ENCODE peak calls at places on chromosomes 3 and 15, in seven cellular contexts. J, O, H, T, U, K and M are unnamed samples.

GRCh38 chr3:37999836-38000235 is 9.2 kb downstream of the VILL start:
- DNase-seq in J (no peak), O (no peak), H (no peak), T (no peak), U (no peak), K (no peak), M (no peak)

GRCh38 chr15:92809880-92810361 is 90.2 kb upstream of the CHD2 start:
- DNase-seq in J (peak; percentile 65), O (peak; percentile 68), H (no peak), T (no peak), U (peak; percentile 86), K (no peak), M (peak; percentile 65)

GRCh38 chr3:12941495-12942023 is 100.2 kb upstream of the RPL32 start:
- DNase-seq in J (no peak), O (no peak), H (no peak), T (no peak), U (no peak), K (no peak), M (no peak)

GRCh38 chr3:48564022-48564421 is 441 bp upstream of the UCN2 start:
- DNase-seq in J (peak; percentile 80), O (peak; percentile 56), H (peak; percentile 72), T (no peak), U (peak; percentile 76), K (no peak), M (peak; percentile 56)

GRCh38 chr3:103991461-103992115 is 1375.1 kb upstream of the ALCAM start:
- DNase-seq in J (peak; percentile 5), O (peak; percentile 70), H (peak; percentile 3), T (no peak), U (no peak), K (no peak), M (peak; percentile 14)

GRCh38 chr3:57421336-57421735 is 122.8 kb downstream of the DNAH12 start:
- DNase-seq in J (peak; percentile 6), O (no peak), H (no peak), T (no peak), U (no peak), K (no peak), M (no peak)

GRCh38 chr3:70360985-70361384 is 48.5 kb upstream of the MDFIC2 start:
- DNase-seq in J (peak; percentile 65), O (peak; percentile 82), H (no peak), T (no peak), U (no peak), K (no peak), M (no peak)

GRCh38 chr15:68204361-68204760 is 771 bp downstream of the CALML4 start:
- DNase-seq in J (no peak), O (no peak), H (no peak), T (no peak), U (no peak), K (no peak), M (no peak)

GRCh38 chr3:50478051-50478450 is 25.4 kb downstream of the CACNA2D2 start:
- DNase-seq in J (no peak), O (no peak), H (no peak), T (no peak), U (no peak), K (no peak), M (no peak)

GRCh38 chr15:100763764-100764750 is 115.6 kb upstream of the ALDH1A3 start:
- DNase-seq in J (peak; percentile 44), O (peak; percentile 33), H (no peak), T (no peak), U (no peak), K (no peak), M (no peak)

GRCh38 chr3:40470706-40471105 is 6.2 kb upstream of the ZNF619 start:
- DNase-seq in J (no peak), O (no peak), H (no peak), T (no peak), U (no peak), K (no peak), M (no peak)

GRCh38 chr3:180252683-180253082 is 215.9 kb upstream of the PEX5L start:
- DNase-seq in J (no peak), O (no peak), H (no peak), T (no peak), U (no peak), K (peak; percentile 53), M (no peak)

GRCh38 chr15:94709319-94709718 is 478.0 kb downstream of the MCTP2 start:
- DNase-seq in J (no peak), O (no peak), H (no peak), T (no peak), U (no peak), K (no peak), M (no peak)

GRCh38 chr15:91150492-91151160 is 50.6 kb downstream of the SV2B start:
- DNase-seq in J (no peak), O (no peak), H (no peak), T (no peak), U (no peak), K (no peak), M (no peak)

GRCh38 chr15:70608156-70608555 is 155.2 kb downstream of the UACA start:
- DNase-seq in J (peak; percentile 12), O (peak; percentile 77), H (no peak), T (no peak), U (peak; percentile 19), K (no peak), M (no peak)

GRCh38 chr15:82132742-82133141 is 86.9 kb upstream of the MEX3B start:
- DNase-seq in J (peak; percentile 91), O (peak; percentile 73), H (peak; percentile 79), T (no peak), U (no peak), K (no peak), M (peak; percentile 51)